ENCODE peak calls at places on chromosomes 13 and 19, in five cellular contexts. A, M, J, H and L are unnamed samples.

GRCh38 chr13:46593403-46593802 is 40.4 kb downstream of the LRCH1 start:
- DNase-seq in M (no peak), J (no peak), A (no peak), H (no peak), L (no peak)

GRCh38 chr13:92574499-92574898 is 652.1 kb upstream of the GPC6 start:
- DNase-seq in A (no peak), M (no peak), H (no peak), J (no peak), L (no peak)

GRCh38 chr13:113746143-113746525 is 12.9 kb upstream of the TMEM255B start:
- DNase-seq in M (no peak), J (no peak), H (no peak), A (no peak), L (no peak)

GRCh38 chr13:113657851-113658741 is at the start of gene ATP4B:
- DNase-seq in M (no peak), H (no peak), J (no peak), A (no peak), L (no peak)

GRCh38 chr19:1106841-1107654 is 3.3 kb downstream of the GPX4 start:
- DNase-seq in M (no peak), A (no peak), H (no peak), J (no peak), L (peak)

GRCh38 chr19:3233831-3234230 is 9.4 kb downstream of the CELF5 start:
- DNase-seq in H (no peak), A (no peak), M (no peak), J (no peak), L (no peak)

GRCh38 chr13:98147521-98147920 is 4.6 kb downstream of the FARP1 start:
- DNase-seq in J (no peak), M (no peak), H (no peak), A (no peak), L (no peak)

GRCh38 chr13:24221007-24221406 is 60.5 kb downstream of the SPATA13 start:
- DNase-seq in M (no peak), J (no peak), H (no peak), A (no peak), L (peak)

GRCh38 chr19:52567921-52568320 is 2.2 kb upstream of the ZNF701 start:
- DNase-seq in H (no peak), M (no peak), J (no peak), A (no peak), L (no peak)

GRCh38 chr19:43739836-43740235 is 14.9 kb downstream of the SMG9 start:
- DNase-seq in J (no peak), A (no peak), H (no peak), M (no peak), L (no peak)

GRCh38 chr19:49094505-49095482 is 9.5 kb downstream of the SNRNP70 start:
- DNase-seq in A (peak), H (no peak), M (no peak), J (no peak), L (no peak)

GRCh38 chr13:28324181-28324789 is 170.6 kb downstream of the FLT1 start:
- DNase-seq in H (no peak), M (no peak), A (peak), J (no peak), L (peak)

GRCh38 chr13:97141564-97142005 is 80.5 kb upstream of the MBNL2 start:
- DNase-seq in J (peak), M (peak), A (peak), H (peak), L (peak)

GRCh38 chr13:97285221-97285955 is 63.3 kb downstream of the MBNL2 start:
- DNase-seq in J (no peak), H (no peak), M (no peak), A (no peak), L (no peak)

GRCh38 chr19:18718015-18718526 is 34.6 kb downstream of the CRTC1 start:
- DNase-seq in J (no peak), M (no peak), H (no peak), A (no peak), L (no peak)

GRCh38 chr13:25286308-25286968 is 850 bp downstream of the MTMR6 start:
- DNase-seq in J (no peak), M (no peak), H (no peak), A (no peak), L (no peak)

GRCh38 chr13:65965496-65965895 is 1264.6 kb downstream of the PCDH9 start:
- DNase-seq in J (no peak), M (no peak), A (no peak), H (no peak), L (no peak)

GRCh38 chr13:113788413-113789135 is 29.5 kb downstream of the TMEM255B start:
- DNase-seq in A (no peak), J (no peak), H (no peak), M (no peak), L (no peak)

GRCh38 chr19:35090795-35091214 is 24.8 kb upstream of the FXYD3 start:
- DNase-seq in M (no peak), H (no peak), A (no peak), J (no peak), L (no peak)

GRCh38 chr19:4988770-4989251 is 19.9 kb downstream of the KDM4B start:
- DNase-seq in J (no peak), H (peak), A (peak), M (no peak), L (no peak)

GRCh38 chr19:55472463-55472862 is 4.0 kb upstream of the ZNF628 start:
- DNase-seq in H (no peak), J (no peak), M (no peak), A (no peak), L (no peak)